ENCODE peak calls at places on chromosomes 11 and 22, in six cellular contexts. C is CD8-positive, alpha-beta memory T cell; U is NCI-H1930; T is Calu3; Y is pulmonary artery endothelial cell; O is astrocyte. J is an unnamed sample.

GRCh38 chr11:40280161-40281054 is 1179.0 kb downstream of the LRRC4C start:
- DNase-seq in C (no peak), U (no peak), T (no peak), Y (no peak), O (no peak), J (no peak)

GRCh38 chr22:38273135-38273761 is 438 bp upstream of the TMEM184B start:
- DNase-seq in C (no peak), U (no peak), T (no peak), Y (no peak), O (no peak), J (no peak)

GRCh38 chr11:1943977-1944376 is 3.2 kb upstream of the MRPL23 start:
- DNase-seq in C (no peak), U (no peak), T (no peak), Y (no peak), O (peak), J (peak)

GRCh38 chr22:21990449-21991308 is 8.1 kb upstream of the TOP3B start:
- DNase-seq in C (no peak), U (no peak), T (no peak), Y (no peak), O (no peak), J (no peak)

GRCh38 chr11:78560826-78561484 is 13.7 kb downstream of the NARS2 start:
- DNase-seq in C (no peak), U (peak), T (no peak), Y (peak), O (no peak), J (no peak)

GRCh38 chr11:133694701-133695100 is 150.6 kb downstream of the SPATA19 start:
- DNase-seq in C (no peak), U (no peak), T (no peak), Y (no peak), O (no peak), J (no peak)

GRCh38 chr22:44454113-44454769 is 43.8 kb downstream of the RTL6 start:
- DNase-seq in C (no peak), U (no peak), T (no peak), Y (no peak), O (no peak), J (no peak)

GRCh38 chr11:75013051-75013450 is 24.3 kb downstream of the NEU3 start:
- DNase-seq in C (no peak), U (no peak), T (no peak), Y (no peak), O (no peak), J (no peak)

GRCh38 chr11:122354029-122354697 is 238.1 kb upstream of the BLID start:
- DNase-seq in C (no peak), U (no peak), T (no peak), Y (no peak), O (peak), J (no peak)

GRCh38 chr22:19937616-19938473 is 3.7 kb upstream of the COMT start:
- DNase-seq in C (no peak), U (no peak), T (no peak), Y (no peak), O (peak), J (no peak)

GRCh38 chr11:67409781-67410368 is 5.6 kb upstream of the CARNS1 start:
- DNase-seq in C (no peak), U (peak), T (peak), Y (no peak), O (no peak), J (no peak)

GRCh38 chr22:23217171-23218052 is 37.1 kb downstream of the BCR start:
- DNase-seq in C (no peak), U (no peak), T (no peak), Y (peak), O (no peak), J (no peak)

GRCh38 chr11:43832536-43832935 is 48.1 kb upstream of the ALKBH3 start:
- DNase-seq in C (no peak), U (no peak), T (no peak), Y (no peak), O (no peak), J (no peak)

GRCh38 chr11:118705111-118705741 is 25.8 kb upstream of the TREH start:
- DNase-seq in C (peak), U (no peak), T (no peak), Y (no peak), O (no peak), J (no peak)

GRCh38 chr22:32717337-32718240 is 83.9 kb upstream of the TIMP3 start:
- DNase-seq in C (no peak), U (no peak), T (no peak), Y (no peak), O (peak), J (no peak)

GRCh38 chr22:38443675-38444521 is 11.1 kb downstream of the KCNJ4 start:
- DNase-seq in C (no peak), U (no peak), T (no peak), Y (no peak), O (no peak), J (no peak)

GRCh38 chr11:44777537-44778199 is 50.9 kb downstream of the TSPAN18 start:
- DNase-seq in C (no peak), U (no peak), T (no peak), Y (no peak), O (no peak), J (no peak)

GRCh38 chr11:488579-488978 is 18.5 kb downstream of the RNH1 start:
- DNase-seq in C (no peak), U (no peak), T (no peak), Y (no peak), O (no peak), J (no peak)

GRCh38 chr22:37665487-37665886 is 7.0 kb downstream of the PDXP start:
- DNase-seq in C (no peak), U (no peak), T (no peak), Y (no peak), O (no peak), J (no peak)

GRCh38 chr11:61298663-61299244 is 3.6 kb upstream of the VWCE start:
- DNase-seq in C (no peak), U (no peak), T (no peak), Y (no peak), O (no peak), J (no peak)